ENCODE peak calls at places on chromosomes 2 and 18, in six cellular contexts. One of them, this sample, is unnamed.

GRCh38 chr2:232513389-232513788 is 6.8 kb upstream of the PRSS56 start:
- DNase-seq in fibroblast of lung: no peak
- DNase-seq in aorta: no peak
- DNase-seq in ovary: no peak
- DNase-seq in K562: no peak
- DNase-seq in CD8-positive, alpha-beta memory T cell: no peak
- DNase-seq in this sample: no peak

GRCh38 chr2:240237609-240238151 is 97.2 kb upstream of the OTOS start:
- DNase-seq in fibroblast of lung: peak; percentile 69
- DNase-seq in aorta: peak; percentile 44
- DNase-seq in ovary: peak; percentile 53
- DNase-seq in K562: peak; percentile 21
- DNase-seq in CD8-positive, alpha-beta memory T cell: no peak
- DNase-seq in this sample: no peak

GRCh38 chr2:197674060-197674459 is 1.3 kb downstream of the RFTN2 start:
- DNase-seq in fibroblast of lung: peak; percentile 29
- DNase-seq in aorta: no peak
- DNase-seq in ovary: no peak
- DNase-seq in K562: no peak
- DNase-seq in CD8-positive, alpha-beta memory T cell: no peak
- DNase-seq in this sample: no peak

GRCh38 chr18:4704766-4705165 is 249.7 kb upstream of the DLGAP1 start:
- DNase-seq in fibroblast of lung: no peak
- DNase-seq in aorta: no peak
- DNase-seq in ovary: no peak
- DNase-seq in K562: no peak
- DNase-seq in CD8-positive, alpha-beta memory T cell: no peak
- DNase-seq in this sample: no peak

GRCh38 chr18:57214976-57215375 is 68.1 kb downstream of the BOD1L2 start:
- DNase-seq in fibroblast of lung: no peak
- DNase-seq in aorta: no peak
- DNase-seq in ovary: no peak
- DNase-seq in K562: no peak
- DNase-seq in CD8-positive, alpha-beta memory T cell: no peak
- DNase-seq in this sample: no peak

GRCh38 chr2:70942900-70943871 is 7.5 kb downstream of the ATP6V1B1 start:
- DNase-seq in fibroblast of lung: peak; percentile 33
- DNase-seq in aorta: no peak
- DNase-seq in ovary: no peak
- DNase-seq in K562: no peak
- DNase-seq in CD8-positive, alpha-beta memory T cell: peak; percentile 42
- DNase-seq in this sample: no peak

GRCh38 chr2:144513388-144514100 is 6.4 kb downstream of the ZEB2 start:
- DNase-seq in fibroblast of lung: peak; percentile 92
- DNase-seq in aorta: no peak
- DNase-seq in ovary: peak; percentile 52
- DNase-seq in K562: no peak
- DNase-seq in CD8-positive, alpha-beta memory T cell: peak; percentile 59
- DNase-seq in this sample: no peak

GRCh38 chr2:228819701-228820100 is 451.4 kb downstream of the PID1 start:
- DNase-seq in fibroblast of lung: no peak
- DNase-seq in aorta: no peak
- DNase-seq in ovary: no peak
- DNase-seq in K562: no peak
- DNase-seq in CD8-positive, alpha-beta memory T cell: no peak
- DNase-seq in this sample: no peak

GRCh38 chr2:241818943-241819270 is 9.9 kb downstream of the NEU4 start:
- DNase-seq in fibroblast of lung: no peak
- DNase-seq in aorta: no peak
- DNase-seq in ovary: no peak
- DNase-seq in K562: no peak
- DNase-seq in CD8-positive, alpha-beta memory T cell: no peak
- DNase-seq in this sample: no peak

GRCh38 chr2:206154197-206154596 is 5.0 kb downstream of the NDUFS1 start:
- DNase-seq in fibroblast of lung: peak; percentile 8
- DNase-seq in aorta: no peak
- DNase-seq in ovary: no peak
- DNase-seq in K562: no peak
- DNase-seq in CD8-positive, alpha-beta memory T cell: no peak
- DNase-seq in this sample: no peak

GRCh38 chr2:80499095-80499494 is 194.5 kb upstream of the LRRTM1 start:
- DNase-seq in fibroblast of lung: peak; percentile 76
- DNase-seq in aorta: no peak
- DNase-seq in ovary: no peak
- DNase-seq in K562: no peak
- DNase-seq in CD8-positive, alpha-beta memory T cell: no peak
- DNase-seq in this sample: peak; percentile 4

GRCh38 chr2:237154894-237155851 is 69.5 kb downstream of the COPS8 start:
- DNase-seq in fibroblast of lung: no peak
- DNase-seq in aorta: no peak
- DNase-seq in ovary: no peak
- DNase-seq in K562: no peak
- DNase-seq in CD8-positive, alpha-beta memory T cell: no peak
- DNase-seq in this sample: no peak

GRCh38 chr2:217672472-217672871 is 330.3 kb downstream of the TNS1 start:
- DNase-seq in fibroblast of lung: no peak
- DNase-seq in aorta: no peak
- DNase-seq in ovary: peak; percentile 52
- DNase-seq in K562: no peak
- DNase-seq in CD8-positive, alpha-beta memory T cell: no peak
- DNase-seq in this sample: no peak

GRCh38 chr2:136238552-136239346 is 120.8 kb upstream of the CXCR4 start:
- DNase-seq in fibroblast of lung: peak; percentile 32
- DNase-seq in aorta: peak; percentile 55
- DNase-seq in ovary: no peak
- DNase-seq in K562: no peak
- DNase-seq in CD8-positive, alpha-beta memory T cell: peak; percentile 71
- DNase-seq in this sample: no peak

GRCh38 chr2:105734762-105735538 is 9.8 kb upstream of the NCK2 start:
- DNase-seq in fibroblast of lung: peak; percentile 44
- DNase-seq in aorta: no peak
- DNase-seq in ovary: no peak
- DNase-seq in K562: no peak
- DNase-seq in CD8-positive, alpha-beta memory T cell: no peak
- DNase-seq in this sample: no peak

GRCh38 chr2:211329882-211330281 is 773.5 kb downstream of the CPS1 start:
- DNase-seq in fibroblast of lung: no peak
- DNase-seq in aorta: no peak
- DNase-seq in ovary: no peak
- DNase-seq in K562: no peak
- DNase-seq in CD8-positive, alpha-beta memory T cell: no peak
- DNase-seq in this sample: no peak

GRCh38 chr2:204407209-204408070 is 137.8 kb upstream of the PARD3B start:
- DNase-seq in fibroblast of lung: no peak
- DNase-seq in aorta: no peak
- DNase-seq in ovary: no peak
- DNase-seq in K562: peak; percentile 42
- DNase-seq in CD8-positive, alpha-beta memory T cell: no peak
- DNase-seq in this sample: no peak

GRCh38 chr18:75209129-75209951 is at the start of gene PTGR3:
- DNase-seq in fibroblast of lung: peak; percentile 87
- DNase-seq in aorta: peak; percentile 92
- DNase-seq in ovary: peak; percentile 89
- DNase-seq in K562: peak; percentile 81
- DNase-seq in CD8-positive, alpha-beta memory T cell: peak; percentile 86
- DNase-seq in this sample: no peak

GRCh38 chr2:85611705-85612587 is at the start of gene C2orf68:
- DNase-seq in fibroblast of lung: peak; percentile 88
- DNase-seq in aorta: peak; percentile 96
- DNase-seq in ovary: peak; percentile 92
- DNase-seq in K562: peak; percentile 88
- DNase-seq in CD8-positive, alpha-beta memory T cell: peak; percentile 87
- DNase-seq in this sample: peak; percentile 75

GRCh38 chr18:77096936-77097886 is 35.4 kb downstream of the MBP start:
- DNase-seq in fibroblast of lung: no peak
- DNase-seq in aorta: no peak
- DNase-seq in ovary: no peak
- DNase-seq in K562: no peak
- DNase-seq in CD8-positive, alpha-beta memory T cell: no peak
- DNase-seq in this sample: peak; percentile 57
- H3K27ac ChIP-seq in fibroblast of lung: no peak overlapping the region
- H3K27ac ChIP-seq in aorta: no peak overlapping the region
- H3K27ac ChIP-seq in ovary: peak overlapping the region; percentile 44
- H3K27ac ChIP-seq in K562: no peak overlapping the region
- H3K27ac ChIP-seq in CD8-positive, alpha-beta memory T cell: no peak overlapping the region
- H3K27ac ChIP-seq in this sample: no peak overlapping the region

DNA sequence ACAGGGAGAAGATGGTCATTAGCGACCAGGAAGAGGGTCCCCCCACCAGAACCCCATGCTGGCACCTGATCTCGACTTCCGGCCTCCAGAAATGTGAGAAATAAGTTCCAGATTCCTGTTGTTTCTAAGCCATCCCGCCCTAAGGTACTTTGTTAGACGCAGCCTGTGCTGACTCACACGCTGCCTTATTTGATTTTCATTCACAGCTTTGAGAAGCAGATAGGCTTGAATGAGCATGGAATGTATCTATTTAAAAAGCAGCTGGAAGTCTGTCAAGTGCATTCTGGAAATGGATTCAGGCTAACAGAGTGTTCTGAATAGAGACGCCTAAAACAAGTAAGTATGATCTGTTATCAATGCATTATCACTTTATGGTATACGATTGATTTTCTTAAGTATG is 8.3 kb upstream of the IL1R2 start:
- DNase-seq in fibroblast of lung: peak; percentile 24
- DNase-seq in aorta: no peak
- DNase-seq in ovary: no peak
- DNase-seq in K562: no peak
- DNase-seq in CD8-positive, alpha-beta memory T cell: no peak
- DNase-seq in this sample: no peak
- H3K4me1 ChIP-seq in fibroblast of lung: no peaks in the 10 kb centered on the region
- H3K4me1 ChIP-seq in aorta: no peaks in the 10 kb centered on the region
- H3K4me1 ChIP-seq in ovary: peaks cover 11% of the 10 kb centered on the region
- H3K4me1 ChIP-seq in K562: peaks cover 3% of the 10 kb centered on the region
- H3K4me1 ChIP-seq in CD8-positive, alpha-beta memory T cell: no peaks in the 10 kb centered on the region
- H3K4me1 ChIP-seq in this sample: no peaks in the 10 kb centered on the region

DNA sequence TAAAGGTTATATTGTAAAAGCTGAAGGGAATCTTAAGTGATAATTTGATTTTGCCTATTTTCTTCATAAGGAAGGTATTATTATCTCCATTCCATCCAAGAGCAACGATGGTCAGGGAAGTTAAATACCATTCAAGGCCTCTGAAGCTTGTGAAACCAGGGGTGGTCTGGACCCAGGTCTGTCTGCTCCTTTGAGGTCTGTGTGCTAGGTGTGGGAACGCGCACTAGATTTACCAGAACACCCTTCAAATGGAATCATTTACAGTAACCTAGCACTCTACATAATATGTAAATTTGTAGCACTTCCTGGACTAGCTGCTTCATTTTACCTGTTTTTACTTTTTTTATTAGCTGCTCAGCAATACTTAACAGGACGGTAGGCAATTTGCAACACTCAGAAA is 6.4 kb upstream of the TRIB2 start:
- DNase-seq in fibroblast of lung: no peak
- DNase-seq in aorta: no peak
- DNase-seq in ovary: no peak
- DNase-seq in K562: no peak
- DNase-seq in CD8-positive, alpha-beta memory T cell: no peak
- DNase-seq in this sample: no peak
- H3K27ac ChIP-seq in fibroblast of lung: no peak overlapping the region
- H3K27ac ChIP-seq in aorta: no peak overlapping the region
- H3K27ac ChIP-seq in ovary: no peak overlapping the region
- H3K27ac ChIP-seq in K562: no peak overlapping the region
- H3K27ac ChIP-seq in CD8-positive, alpha-beta memory T cell: no peak overlapping the region
- H3K27ac ChIP-seq in this sample: no peak overlapping the region

GRCh38 chr18:78927616-78928015 is 52.0 kb upstream of the SALL3 start:
- DNase-seq in fibroblast of lung: no peak
- DNase-seq in aorta: no peak
- DNase-seq in ovary: no peak
- DNase-seq in K562: no peak
- DNase-seq in CD8-positive, alpha-beta memory T cell: no peak
- DNase-seq in this sample: no peak
- H3K4me1 ChIP-seq in fibroblast of lung: no peaks in the 10 kb centered on the region
- H3K4me1 ChIP-seq in aorta: no peaks in the 10 kb centered on the region
- H3K4me1 ChIP-seq in ovary: no peaks in the 10 kb centered on the region
- H3K4me1 ChIP-seq in K562: no peaks in the 10 kb centered on the region
- H3K4me1 ChIP-seq in CD8-positive, alpha-beta memory T cell: no peaks in the 10 kb centered on the region
- H3K4me1 ChIP-seq in this sample: no peaks in the 10 kb centered on the region

DNA sequence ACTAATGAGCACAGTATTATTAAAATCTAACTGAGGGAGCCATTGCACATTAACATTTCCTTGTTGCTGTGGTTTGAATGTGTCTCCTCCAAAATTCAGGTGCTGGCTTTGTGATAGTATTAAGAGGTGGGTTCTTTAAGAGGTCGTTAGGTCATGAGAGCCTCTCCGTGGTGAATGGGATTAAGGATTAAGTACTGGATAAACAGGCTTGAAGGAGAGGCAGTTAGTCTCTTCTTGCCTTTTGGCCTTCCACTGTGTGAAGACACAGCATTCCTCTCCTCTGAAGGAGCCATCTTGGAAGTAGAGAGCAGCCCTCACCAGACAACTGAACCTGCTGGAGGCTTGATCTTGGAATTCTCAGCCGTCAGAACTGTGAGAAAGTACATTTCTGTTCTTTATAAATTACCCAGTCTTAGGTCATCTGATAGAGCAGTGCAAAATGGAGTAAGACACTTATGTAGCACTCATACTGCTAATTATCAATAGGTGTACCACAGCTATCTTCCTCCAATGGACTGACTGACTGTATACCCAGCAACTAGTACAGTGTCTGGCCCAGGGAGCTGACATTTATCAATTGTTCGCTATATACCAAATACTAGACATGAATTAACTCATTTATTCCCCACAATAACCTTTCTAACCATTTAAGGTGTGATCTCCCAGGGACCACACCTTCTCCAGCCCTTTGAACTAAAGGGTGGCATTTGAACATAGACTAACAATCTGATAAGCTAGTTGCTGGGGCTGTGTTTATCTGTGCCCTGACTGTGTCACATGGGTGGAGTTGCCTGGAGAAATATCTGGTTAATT is 182.8 kb downstream of the MYO3B start:
- DNase-seq in fibroblast of lung: no peak
- DNase-seq in aorta: no peak
- DNase-seq in ovary: no peak
- DNase-seq in K562: no peak
- DNase-seq in CD8-positive, alpha-beta memory T cell: no peak
- DNase-seq in this sample: no peak
- H3K27ac ChIP-seq in fibroblast of lung: no peak overlapping the region
- H3K27ac ChIP-seq in aorta: no peak overlapping the region
- H3K27ac ChIP-seq in ovary: no peak overlapping the region
- H3K27ac ChIP-seq in K562: no peak overlapping the region
- H3K27ac ChIP-seq in CD8-positive, alpha-beta memory T cell: no peak overlapping the region
- H3K27ac ChIP-seq in this sample: no peak overlapping the region

DNA sequence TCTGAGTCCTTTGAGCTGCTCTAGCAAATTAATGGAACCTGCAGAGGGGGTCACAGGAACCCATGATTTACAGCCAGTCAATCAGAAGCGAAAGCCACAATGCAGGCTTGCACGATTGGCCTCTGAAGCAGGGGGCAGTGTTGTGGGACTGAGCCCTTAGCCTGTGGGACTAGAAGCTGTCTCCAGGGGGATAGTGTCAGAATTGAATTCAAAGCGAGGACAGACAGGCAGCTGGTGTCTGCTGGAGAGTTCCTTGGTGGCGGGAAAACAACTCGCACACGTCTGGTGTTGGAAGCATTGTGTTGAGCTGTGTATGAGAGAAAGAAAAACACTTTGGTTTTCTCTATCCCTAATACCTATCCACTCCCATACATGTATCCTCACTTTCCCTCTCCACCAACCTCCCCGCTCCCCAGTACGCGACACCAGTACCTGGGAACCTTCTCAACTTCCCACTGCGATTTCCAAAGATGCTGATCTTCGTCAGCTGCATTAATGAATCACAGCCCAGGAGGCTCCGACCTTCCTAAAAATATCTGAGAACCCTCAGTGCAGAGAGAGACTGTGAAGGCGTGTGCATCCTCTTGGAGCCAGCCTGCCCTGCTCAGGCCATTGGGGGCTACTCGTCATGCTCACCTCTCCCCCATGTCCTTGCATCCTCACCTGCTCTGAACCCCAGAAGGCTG is 88.2 kb downstream of the HS1BP3 start:
- DNase-seq in fibroblast of lung: no peak
- DNase-seq in aorta: no peak
- DNase-seq in ovary: no peak
- DNase-seq in K562: peak; percentile 22
- DNase-seq in CD8-positive, alpha-beta memory T cell: no peak
- DNase-seq in this sample: no peak
- H3K4me1 ChIP-seq in fibroblast of lung: peaks cover 26% of the 10 kb centered on the region
- H3K4me1 ChIP-seq in aorta: no peaks in the 10 kb centered on the region
- H3K4me1 ChIP-seq in ovary: no peaks in the 10 kb centered on the region
- H3K4me1 ChIP-seq in K562: no peaks in the 10 kb centered on the region
- H3K4me1 ChIP-seq in CD8-positive, alpha-beta memory T cell: no peaks in the 10 kb centered on the region
- H3K4me1 ChIP-seq in this sample: peaks cover 18% of the 10 kb centered on the region

This sample was measured in iPS DF 6.9.